ENCODE peak calls at places on chromosomes 12 and 14, in nine cellular contexts. G is GM12892; E is stimulated activated CD4-positive, alpha-beta T cell treated with anti-CD3 and anti-CD28 coated beads, Interleukin-1b, Interleukin-23, amount 100 ng/mL, for 24 hours; U is cardiac muscle cell; Z is erythroblast; A is B cell; K is lung; W is T-helper 17 cell; T is LoVo. O is an unnamed sample.

GRCh38 chr12:64890873-64891468 is 66.5 kb downstream of the TBC1D30 start:
- DNase-seq in G (no peak), E (no peak), U (peak), Z (peak), A (peak), K (no peak), W (no peak), T (peak), O (no peak)

GRCh38 chr14:96104469-96105057 is 65.4 kb downstream of the C14orf132 start:
- DNase-seq in G (no peak), E (no peak), U (no peak), Z (no peak), A (no peak), K (peak), W (no peak), T (no peak), O (no peak)

GRCh38 chr12:112424126-112424525 is 5.4 kb downstream of the PTPN11 start:
- DNase-seq in G (no peak), E (no peak), U (no peak), Z (no peak), A (no peak), K (no peak), W (no peak), T (no peak), O (no peak)

GRCh38 chr14:20801726-20802125 is 918 bp downstream of the RNASE1 start:
- DNase-seq in G (no peak), E (no peak), U (no peak), Z (no peak), A (no peak), K (peak), W (no peak), T (no peak), O (no peak)

GRCh38 chr12:81257952-81258551 is 180.2 kb downstream of the ACSS3 start:
- DNase-seq in G (no peak), E (no peak), U (peak), Z (peak), A (no peak), K (no peak), W (no peak), T (peak), O (peak)

GRCh38 chr12:79375050-79375449 is 315.7 kb downstream of the PAWR start:
- DNase-seq in G (no peak), E (no peak), U (no peak), Z (no peak), A (no peak), K (no peak), W (no peak), T (no peak), O (no peak)

GRCh38 chr12:19706936-19707335 is 267.6 kb downstream of the AEBP2 start:
- DNase-seq in G (no peak), E (no peak), U (no peak), Z (no peak), A (no peak), K (no peak), W (no peak), T (no peak), O (no peak)

GRCh38 chr14:61139006-61139599 is 142.0 kb downstream of the TMEM30B start:
- DNase-seq in G (no peak), E (no peak), U (no peak), Z (no peak), A (no peak), K (no peak), W (no peak), T (no peak), O (no peak)

GRCh38 chr14:22561661-22562579 is 27.1 kb downstream of the DAD1 start:
- DNase-seq in G (no peak), E (no peak), U (no peak), Z (no peak), A (no peak), K (peak), W (peak), T (no peak), O (no peak)

GRCh38 chr12:6370994-6371754 is 4.2 kb downstream of the SCNN1A start:
- DNase-seq in G (no peak), E (no peak), U (no peak), Z (peak), A (no peak), K (peak), W (no peak), T (peak), O (peak)

GRCh38 chr12:26303418-26303817 is 108.0 kb downstream of the SSPN start:
- DNase-seq in G (no peak), E (no peak), U (no peak), Z (no peak), A (no peak), K (no peak), W (no peak), T (no peak), O (no peak)

GRCh38 chr14:99524804-99525698 is 43.8 kb downstream of the CCNK start:
- DNase-seq in G (no peak), E (no peak), U (peak), Z (no peak), A (no peak), K (no peak), W (no peak), T (no peak), O (peak)

GRCh38 chr14:32259368-32260013 is 56.4 kb upstream of the RNU6-8 start:
- DNase-seq in G (peak), E (no peak), U (no peak), Z (peak), A (no peak), K (no peak), W (no peak), T (peak), O (no peak)

GRCh38 chr14:29240046-29240445 is 473.5 kb downstream of the FOXG1 start:
- DNase-seq in G (no peak), E (no peak), U (no peak), Z (no peak), A (no peak), K (no peak), W (no peak), T (no peak), O (peak)

GRCh38 chr12:124452576-124453391 is 114.6 kb downstream of the NCOR2 start:
- DNase-seq in G (peak), E (no peak), U (no peak), Z (no peak), A (no peak), K (no peak), W (no peak), T (no peak), O (no peak)

O was measured in LNCaP clone FGC.